ENCODE peak calls at places on chromosomes 2 and 18, in eight cellular contexts. U is gastrocnemius medialis, W is IMR-90, F is Peyer's patch, I is A549, C is upper lobe of left lung, P is ovary, A is adrenal gland. K is an unnamed sample.

GRCh38 chr2:69572640-69573039 is 70.9 kb downstream of the AAK1 start:
- DNase-seq in U (no peak), W (peak; percentile 73), F (no peak), I (no peak), C (no peak), P (no peak), A (no peak), K (no peak)

GRCh38 chr2:187985923-187986322 is 305.8 kb upstream of the GULP1 start:
- DNase-seq in U (no peak), W (peak; percentile 19), F (no peak), I (no peak), C (no peak), P (no peak), A (no peak), K (no peak)

GRCh38 chr18:25349131-25349925 is 2.6 kb downstream of the ZNF521 start:
- DNase-seq in U (no peak), W (peak; percentile 69), F (peak; percentile 50), I (no peak), C (peak; percentile 88), P (peak; percentile 64), A (peak; percentile 47), K (peak; percentile 14)

GRCh38 chr2:25269234-25269633 is 72.5 kb downstream of the DNMT3A start:
- DNase-seq in U (no peak), W (no peak), F (no peak), I (no peak), C (no peak), P (no peak), A (no peak), K (no peak)

GRCh38 chr2:9416962-9417316 is 6.4 kb downstream of the ITGB1BP1 start:
- DNase-seq in U (no peak), W (no peak), F (no peak), I (no peak), C (no peak), P (no peak), A (no peak), K (no peak)

GRCh38 chr2:107936427-107937359 is 49.6 kb upstream of the SLC5A7 start:
- DNase-seq in U (no peak), W (no peak), F (no peak), I (peak; percentile 11), C (no peak), P (no peak), A (no peak), K (no peak)

GRCh38 chr18:21763846-21764646 is 23.5 kb downstream of the MIB1 start:
- DNase-seq in U (no peak), W (peak; percentile 10), F (no peak), I (no peak), C (no peak), P (no peak), A (no peak), K (no peak)

GRCh38 chr2:203732072-203732952 is 25.9 kb downstream of the CD28 start:
- DNase-seq in U (peak; percentile 46), W (no peak), F (no peak), I (no peak), C (no peak), P (no peak), A (no peak), K (no peak)

GRCh38 chr2:86069783-86070339 is 35.8 kb downstream of the POLR1A start:
- DNase-seq in U (no peak), W (no peak), F (no peak), I (no peak), C (no peak), P (no peak), A (no peak), K (no peak)

GRCh38 chr2:89825034-89825433 is 1133.6 kb downstream of the RPIA start:
- DNase-seq in U (no peak), W (no peak), F (no peak), I (no peak), C (no peak), P (no peak), A (no peak), K (no peak)

GRCh38 chr2:117854610-117855009 is 40.1 kb downstream of the DDX18 start:
- DNase-seq in U (no peak), W (no peak), F (no peak), I (no peak), C (no peak), P (no peak), A (no peak), K (no peak)
- TF ChIP-seq POLR2A in U (no peak), W (no peak), F (no peak), I (no peak), C (no peak), P (no peak), A (no peak), K (no peak)

GRCh38 chr2:17538022-17538843 is 2.3 kb upstream of the VSNL1 start:
- DNase-seq in U (no peak), W (peak; percentile 20), F (no peak), I (peak; percentile 20), C (no peak), P (no peak), A (no peak), K (no peak)
- TF ChIP-seq POLR2A in U (no peak), W (no peak), F (no peak), I (no peak), C (no peak), P (no peak), A (no peak), K (no peak)

GRCh38 chr2:66661253-66662173 is 226.6 kb downstream of the MEIS1 start:
- DNase-seq in U (no peak), W (no peak), F (no peak), I (no peak), C (peak; percentile 22), P (no peak), A (no peak), K (no peak)

GRCh38 chr2:66665124-66665984 is 230.4 kb downstream of the MEIS1 start:
- DNase-seq in U (no peak), W (peak; percentile 65), F (no peak), I (no peak), C (no peak), P (no peak), A (no peak), K (no peak)

GRCh38 chr2:66660804-66661203 is 225.9 kb downstream of the MEIS1 start:
- DNase-seq in U (no peak), W (no peak), F (no peak), I (no peak), C (no peak), P (no peak), A (no peak), K (no peak)
- TF ChIP-seq POLR2A in U (no peak), W (no peak), F (no peak), I (no peak), C (no peak), P (no peak), A (no peak), K (no peak)

GRCh38 chr2:47506024-47506423 is 103.1 kb downstream of the MSH2 start:
- DNase-seq in U (no peak), W (no peak), F (no peak), I (no peak), C (no peak), P (no peak), A (no peak), K (no peak)
- TF ChIP-seq POLR2A in U (no peak), W (no peak), F (no peak), I (no peak), C (no peak), P (no peak), A (no peak), K (no peak)

GRCh38 chr18:3655254-3655554 is 205.2 kb downstream of the TGIF1 start:
- DNase-seq in U (no peak), W (no peak), F (no peak), I (no peak), C (no peak), P (no peak), A (no peak), K (no peak)

GRCh38 chr18:3654442-3655253 is 204.7 kb downstream of the TGIF1 start:
- DNase-seq in U (no peak), W (no peak), F (no peak), I (no peak), C (no peak), P (no peak), A (peak; percentile 42), K (no peak)

GRCh38 chr18:3652380-3653262 is 202.6 kb downstream of the TGIF1 start:
- DNase-seq in U (no peak), W (peak; percentile 99), F (peak; percentile 53), I (peak; percentile 99), C (no peak), P (peak; percentile 51), A (peak; percentile 86), K (no peak)

GRCh38 chr18:3653263-3653858 is 203.4 kb downstream of the TGIF1 start:
- DNase-seq in U (no peak), W (no peak), F (no peak), I (peak; percentile 54), C (no peak), P (no peak), A (no peak), K (no peak)

DNA sequence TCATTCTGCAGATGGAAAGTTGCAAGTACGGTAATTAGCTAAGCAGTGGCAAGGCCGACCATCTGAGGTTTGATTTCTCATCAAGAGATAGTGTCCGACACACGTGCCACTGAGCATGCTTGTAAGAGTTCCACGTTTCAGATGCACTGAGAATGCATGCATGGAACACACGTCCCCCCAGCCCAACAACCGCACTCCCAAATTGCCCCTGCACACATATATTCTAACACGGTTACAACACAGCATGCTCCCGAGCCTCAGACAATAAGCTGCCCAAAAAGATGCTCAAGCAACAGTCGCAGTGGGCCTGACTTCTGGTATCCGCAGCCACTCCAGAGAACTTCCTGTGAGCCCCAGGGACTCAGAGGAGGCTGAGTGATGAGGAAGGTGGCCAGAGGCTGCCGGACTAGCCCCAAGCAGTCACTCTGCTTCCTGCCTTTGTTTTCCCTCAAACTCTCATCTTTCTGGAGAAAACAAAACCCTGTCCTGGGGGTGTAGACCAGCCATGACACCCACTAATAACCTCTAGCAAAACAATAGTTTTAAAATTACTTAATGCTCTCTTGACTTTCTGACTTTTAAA is 204.0 kb downstream of the TGIF1 start:
- DNase-seq in U (no peak), W (no peak), F (no peak), I (peak; percentile 46), C (no peak), P (peak; percentile 25), A (no peak), K (no peak)
- TF ChIP-seq POLR2A in U (no peak), W (no peak), F (no peak), I (no peak), C (no peak), P (no peak), A (no peak), K (no peak)

K was measured in GM12892.